ENCODE peak calls at places on chromosomes 2 and 18, in four cellular contexts. R is astrocyte of the cerebellum, A is adrenal gland, P is tibial artery. C is an unnamed sample.

GRCh38 chr18:12518832-12519534 is 111.3 kb downstream of the PRELID3A start:
- DNase-seq in P (no peak), A (no peak), R (no peak), C (no peak)

GRCh38 chr2:177419274-177419673 is 26.7 kb downstream of the AGPS start:
- DNase-seq in R (peak; percentile 33), P (no peak), A (no peak), C (peak; percentile 19)

GRCh38 chr2:122255924-122256323 is 500.5 kb downstream of the TSN start:
- DNase-seq in R (peak; percentile 11), P (no peak), A (no peak), C (no peak)

GRCh38 chr18:48983793-48984437 is 33.1 kb upstream of the SMAD7 start:
- DNase-seq in P (no peak), A (peak; percentile 83), R (no peak), C (no peak)

GRCh38 chr2:145158051-145158586 is 638.2 kb upstream of the ZEB2 start:
- DNase-seq in A (peak; percentile 20), P (peak; percentile 75), R (peak; percentile 72), C (peak; percentile 49)

GRCh38 chr2:199463000-199463692 is 5.4 kb upstream of the SATB2 start:
- DNase-seq in P (no peak), A (peak; percentile 84), R (no peak), C (no peak)

GRCh38 chr2:24317491-24317920 is 42.8 kb downstream of the ITSN2 start:
- DNase-seq in R (no peak), P (no peak), A (peak; percentile 55), C (no peak)

GRCh38 chr2:217653240-217653639 is 349.6 kb downstream of the TNS1 start:
- DNase-seq in A (peak; percentile 84), P (peak; percentile 89), R (peak; percentile 23), C (peak; percentile 80)

GRCh38 chr2:204407209-204408070 is 137.8 kb upstream of the PARD3B start:
- DNase-seq in A (no peak), R (no peak), P (no peak), C (no peak)

GRCh38 chr2:154623819-154624218 is 74.7 kb upstream of the KCNJ3 start:
- DNase-seq in P (peak; percentile 32), R (peak; percentile 31), A (peak; percentile 33), C (no peak)

GRCh38 chr2:108384662-108385393 is 7.1 kb downstream of the SULT1C4 start:
- DNase-seq in A (no peak), R (no peak), P (no peak), C (no peak)

GRCh38 chr18:8895987-8896619 is 190.7 kb downstream of the MTCL1 start:
- DNase-seq in P (no peak), R (peak; percentile 60), A (no peak), C (peak; percentile 90)

GRCh38 chr2:105274046-105274445 is 32.5 kb downstream of the GPR45 start:
- DNase-seq in A (peak; percentile 68), R (no peak), P (no peak), C (no peak)

GRCh38 chr2:61221819-61222218 is 59.8 kb downstream of the C2orf74 start:
- DNase-seq in A (no peak), R (no peak), P (no peak), C (no peak)

GRCh38 chr2:237408280-237408679 is 5.7 kb downstream of the COL6A3 start:
- DNase-seq in R (no peak), A (no peak), P (no peak), C (no peak)

GRCh38 chr2:24721470-24721869 is 71.7 kb downstream of the PTRHD1 start:
- DNase-seq in P (peak; percentile 81), A (peak; percentile 82), R (peak; percentile 82), C (peak; percentile 52)

GRCh38 chr2:127041259-127041970 is 65.5 kb downstream of the BIN1 start:
- DNase-seq in R (no peak), P (no peak), A (no peak), C (no peak)

GRCh38 chr2:198144621-198145020 is 340.2 kb downstream of the PLCL1 start:
- DNase-seq in A (no peak), R (no peak), P (no peak), C (no peak)

GRCh38 chr2:105848367-105848766 is 103.7 kb downstream of the NCK2 start:
- DNase-seq in A (no peak), R (no peak), P (no peak), C (no peak)

GRCh38 chr2:3435440-3435839 is 55.9 kb downstream of the TRAPPC12 start:
- DNase-seq in R (no peak), P (no peak), A (no peak), C (no peak)

GRCh38 chr2:64054166-64054915 is 35.1 kb upstream of the VPS54 start:
- DNase-seq in A (no peak), R (no peak), P (no peak), C (no peak)

GRCh38 chr2:31539505-31539904 is 41.2 kb downstream of the SRD5A2 start:
- DNase-seq in A (no peak), R (no peak), P (no peak), C (no peak)
- TF ChIP-seq CTCF in A (no peak), R (no peak), P (no peak), C (no peak)

GRCh38 chr18:35609236-35609635 is 27.7 kb downstream of the GALNT1 start:
- DNase-seq in R (no peak), A (no peak), P (no peak), C (no peak)
- H3K4me3 ChIP-seq in R (no peak overlapping the region), A (no peak overlapping the region), P (no peak overlapping the region), C (no peak overlapping the region)

DNA sequence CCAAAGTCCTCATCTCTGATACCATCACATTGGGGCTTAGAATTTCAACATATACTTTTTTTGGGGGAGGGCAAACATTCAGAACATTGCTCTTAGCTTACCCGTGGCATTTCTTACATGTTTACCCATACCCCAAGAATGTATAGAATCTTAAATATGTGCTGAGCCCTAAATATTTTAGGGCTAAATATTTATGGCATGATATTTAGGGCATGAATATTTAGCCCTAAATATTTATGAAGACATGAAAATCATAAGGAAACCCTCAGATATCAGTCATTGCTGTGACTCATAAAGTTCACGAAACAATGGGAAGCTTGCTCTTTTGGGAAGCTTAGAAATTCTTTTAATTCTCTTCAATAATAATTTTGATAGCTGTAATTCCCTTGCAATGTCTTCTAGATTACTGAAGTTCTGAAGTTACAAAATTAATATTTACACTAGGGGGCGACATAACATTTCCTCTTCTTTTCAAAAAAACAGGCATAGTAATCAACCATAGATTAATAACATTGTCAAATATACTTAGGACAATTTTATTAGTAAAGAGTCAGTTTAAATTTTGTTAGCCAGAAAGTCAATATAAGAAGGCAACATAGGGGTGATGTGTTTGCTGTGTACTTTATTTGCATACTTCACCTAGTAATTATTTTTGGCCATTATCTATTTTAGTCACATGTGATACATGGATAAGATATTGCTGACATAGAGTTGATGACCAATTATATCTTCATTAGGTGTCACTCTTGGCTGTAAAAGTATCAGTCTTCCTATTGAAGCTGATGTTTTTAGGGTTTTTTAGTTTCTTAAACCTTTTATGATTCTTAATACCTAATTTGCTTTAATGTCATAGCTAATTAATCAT is 13.1 kb downstream of the ZNF804A start:
- DNase-seq in R (no peak), A (no peak), P (no peak), C (no peak)
- TF ChIP-seq CTCF in R (no peak), A (peak; percentile 44), P (no peak), C (no peak)

DNA sequence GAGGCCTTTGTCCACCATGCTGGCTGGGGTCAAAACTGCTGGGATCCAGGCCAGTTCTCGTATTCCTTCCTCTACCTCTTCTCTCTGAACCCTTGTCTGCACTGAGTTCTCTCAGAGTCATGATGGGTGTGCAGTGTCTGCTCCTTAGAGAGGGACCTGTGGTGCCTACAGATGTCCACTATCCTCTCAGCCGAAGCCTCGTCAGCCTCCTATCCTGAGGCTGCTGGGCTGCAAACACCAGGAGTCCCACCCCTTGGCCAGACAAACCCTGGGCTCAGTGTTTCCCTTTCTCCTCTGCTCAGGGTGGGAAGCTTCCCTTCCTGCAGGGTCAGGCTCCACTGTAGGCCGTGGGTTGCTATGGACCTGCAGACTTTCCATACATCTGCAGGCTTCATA is 2.3 kb downstream of the INPP5D start:
- DNase-seq in A (no peak), P (no peak), R (no peak), C (no peak)
- H3K4me3 ChIP-seq in A (peak overlapping the region; percentile 12), P (peak overlapping the region; percentile 43), R (no peak overlapping the region), C (no peak overlapping the region)

DNA sequence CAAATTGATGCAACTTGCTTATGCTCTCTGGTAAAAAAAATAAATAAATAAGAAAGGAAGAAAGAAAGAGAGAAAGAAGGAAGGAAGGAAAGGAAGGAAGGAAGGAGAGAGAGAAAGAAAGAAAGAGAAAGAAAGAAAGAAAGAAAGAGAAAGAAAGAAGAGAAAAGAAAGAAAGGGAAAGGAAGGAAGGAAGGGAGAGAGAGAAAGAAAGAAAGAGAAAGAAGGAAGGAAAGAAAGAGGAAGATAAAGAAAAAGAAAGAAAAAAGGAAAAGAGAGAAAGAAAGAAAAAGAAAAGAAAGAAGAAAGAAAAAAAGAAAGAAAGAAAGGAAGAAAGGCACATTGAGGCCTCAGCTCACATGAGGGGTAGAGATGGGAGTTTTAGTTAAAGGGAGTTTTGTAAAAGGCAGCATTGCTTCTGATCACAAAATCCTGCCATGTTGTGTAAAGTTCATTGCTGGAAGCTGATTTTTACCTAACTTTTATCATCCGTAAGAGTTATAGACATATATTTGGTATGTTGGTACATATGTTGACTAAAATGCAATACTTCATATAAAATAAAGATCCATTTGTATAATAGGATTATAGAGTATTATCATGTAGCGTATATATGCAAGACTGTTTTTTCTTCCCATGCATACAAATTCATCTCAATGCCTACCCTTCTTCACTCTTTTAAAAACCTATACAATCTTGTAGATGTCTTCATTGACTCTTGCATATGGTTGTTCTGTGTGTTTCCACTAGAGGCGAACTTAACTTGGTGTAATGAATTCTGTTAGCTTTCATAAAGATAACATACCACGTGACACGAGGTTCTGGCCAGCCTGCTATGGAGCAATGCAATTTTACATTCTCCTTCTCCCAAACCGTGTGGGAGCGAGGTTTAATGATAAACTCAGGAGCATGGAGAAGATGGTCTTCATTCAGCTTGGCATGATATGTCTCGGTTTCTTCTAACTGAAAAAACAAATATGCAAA is 32.8 kb downstream of the MYOM1 start:
- DNase-seq in P (no peak), A (no peak), R (no peak), C (no peak)
- TF ChIP-seq CTCF in P (no peak), A (no peak), R (no peak), C (no peak)

C was measured in AG04449.